ENCODE peak calls at places on chromosomes 13 and 19, in five cellular contexts. A, T, E, Z and V are unnamed samples.
A peak's percentile ranks its signal among the peaks of the same experiment; 100 is the strongest.

GRCh38 chr13:98441056-98441676 is 135.7 kb downstream of the STK24 start:
- DNase-seq in A (no peak), T (no peak), E (no peak), Z (no peak), V (no peak)

GRCh38 chr13:44932850-44933251 is 56.4 kb downstream of the NUFIP1 start:
- DNase-seq in A (no peak), T (no peak), E (peak; percentile 34), Z (peak; percentile 80), V (no peak)

GRCh38 chr19:35483089-35483488 is 7.2 kb downstream of the KRTDAP start:
- DNase-seq in A (no peak), T (no peak), E (no peak), Z (no peak), V (no peak)

GRCh38 chr13:55761986-55762385 is 1378.7 kb upstream of the PRR20A start:
- DNase-seq in A (no peak), T (no peak), E (no peak), Z (no peak), V (no peak)

GRCh38 chr19:41233748-41234240 is 14.8 kb downstream of the AXL start:
- DNase-seq in A (no peak), T (no peak), E (peak; percentile 71), Z (no peak), V (no peak)

GRCh38 chr19:18373892-18374629 is 11.9 kb upstream of the GDF15 start:
- DNase-seq in A (peak; percentile 94), T (peak; percentile 95), E (peak; percentile 65), Z (peak; percentile 99), V (peak; percentile 90)

GRCh38 chr13:41547253-41548000 is 90.1 kb downstream of the RGCC start:
- DNase-seq in A (peak; percentile 68), T (no peak), E (peak; percentile 97), Z (peak; percentile 21), V (peak; percentile 40)

GRCh38 chr13:89959074-89959473 is 1388.4 kb upstream of the MIR17HG start:
- DNase-seq in A (no peak), T (no peak), E (no peak), Z (no peak), V (no peak)

GRCh38 chr19:47490847-47491246 is 6.8 kb upstream of the KPTN start:
- DNase-seq in A (no peak), T (no peak), E (no peak), Z (no peak), V (no peak)

GRCh38 chr13:72763411-72763810 is 18.3 kb downstream of the DIS3 start:
- DNase-seq in A (no peak), T (no peak), E (no peak), Z (peak; percentile 41), V (no peak)

GRCh38 chr19:53961523-53962345 is 1.0 kb upstream of the CACNG8 start:
- DNase-seq in A (no peak), T (no peak), E (no peak), Z (peak; percentile 76), V (peak; percentile 53)

GRCh38 chr13:26280295-26280694 is 26.4 kb downstream of the CDK8 start:
- DNase-seq in A (no peak), T (no peak), E (no peak), Z (peak; percentile 9), V (no peak)

GRCh38 chr19:40907968-40908735 is 26.1 kb upstream of the CYP2A7 start:
- DNase-seq in A (no peak), T (peak; percentile 58), E (no peak), Z (no peak), V (no peak)

GRCh38 chr13:55815458-55816033 is 1325.2 kb upstream of the PRR20A start:
- DNase-seq in A (no peak), T (no peak), E (no peak), Z (no peak), V (no peak)

GRCh38 chr19:6501740-6502648 is at the start of gene TUBB4A:
- DNase-seq in A (no peak), T (peak; percentile 65), E (peak; percentile 78), Z (no peak), V (peak; percentile 81)

GRCh38 chr19:30646806-30647205 is 274.6 kb downstream of the ZNF536 start:
- DNase-seq in A (no peak), T (no peak), E (no peak), Z (no peak), V (no peak)

GRCh38 chr19:13920940-13921744 is 15.1 kb downstream of the CC2D1A start:
- DNase-seq in A (no peak), T (peak; percentile 70), E (peak; percentile 42), Z (peak; percentile 57), V (peak; percentile 80)

GRCh38 chr13:108645376-108645775 is 16.0 kb downstream of the MYO16 start:
- DNase-seq in A (no peak), T (no peak), E (no peak), Z (no peak), V (no peak)

GRCh38 chr13:97889803-97890202 is 63.7 kb upstream of the IPO5 start:
- DNase-seq in A (peak; percentile 16), T (no peak), E (no peak), Z (no peak), V (no peak)